ENCODE peak calls at places on chromosomes 3 and 15, in nine cellular contexts. A is uterus, Q is left ventricle myocardium inferior, U is mammary epithelial cell, D is K562, B is AG04450, J is cardiac muscle cell, K is body of pancreas, S is PC-9. C is an unnamed sample.
A peak's percentile ranks its signal among the peaks of the same experiment; 100 is the strongest.

GRCh38 chr3:46700772-46701171 is 420 bp upstream of the TMIE start:
- DNase-seq in A (peak; percentile 48), Q (peak; percentile 51), S (no peak), J (no peak), U (no peak), D (peak; percentile 47), B (no peak), K (peak; percentile 62), C (peak; percentile 45)

GRCh38 chr3:35385271-35385670 is 254.1 kb upstream of the ARPP21 start:
- DNase-seq in S (no peak), D (no peak), B (no peak), J (no peak), U (no peak), A (no peak), K (no peak), Q (no peak), C (no peak)

GRCh38 chr3:17640466-17640865 is 102.0 kb downstream of the TBC1D5 start:
- DNase-seq in A (no peak), K (no peak), D (no peak), B (no peak), U (peak; percentile 24), Q (no peak), J (no peak), S (no peak), C (no peak)

GRCh38 chr3:23915537-23916108 is 1.2 kb downstream of the NKIRAS1 start:
- DNase-seq in J (peak; percentile 16), U (no peak), D (no peak), Q (no peak), K (no peak), B (no peak), S (no peak), A (no peak), C (no peak)

GRCh38 chr3:122857019-122857418 is 62.1 kb downstream of the SLC49A4 start:
- DNase-seq in U (peak; percentile 48), D (no peak), K (no peak), A (no peak), Q (no peak), S (no peak), B (no peak), J (no peak), C (no peak)

GRCh38 chr3:17039579-17039978 is 154.8 kb downstream of the PLCL2 start:
- DNase-seq in B (peak; percentile 46), D (no peak), J (no peak), Q (no peak), A (no peak), U (peak; percentile 92), S (peak; percentile 56), K (no peak), C (no peak)

GRCh38 chr15:85725019-85725418 is 69.7 kb downstream of the KLHL25 start:
- DNase-seq in J (no peak), D (no peak), U (no peak), K (no peak), A (no peak), S (no peak), Q (no peak), B (no peak), C (no peak)

GRCh38 chr3:61729235-61729634 is 167.9 kb downstream of the PTPRG start:
- DNase-seq in J (no peak), Q (no peak), D (no peak), S (no peak), A (no peak), U (no peak), B (no peak), K (no peak), C (no peak)

GRCh38 chr3:105366302-105367062 is at the start of gene ALCAM:
- DNase-seq in B (peak; percentile 98), D (peak; percentile 14), S (peak; percentile 99), Q (peak; percentile 89), J (peak; percentile 96), K (peak; percentile 98), U (peak; percentile 99), A (peak; percentile 89), C (peak; percentile 91)
- TF ChIP-seq CTCF in B (peak; percentile 70), D (no peak), S (peak; percentile 70), Q (peak; percentile 57), J (peak; percentile 66), K (peak; percentile 97), U (peak; percentile 55), A (peak; percentile 60), C (no peak)

DNA sequence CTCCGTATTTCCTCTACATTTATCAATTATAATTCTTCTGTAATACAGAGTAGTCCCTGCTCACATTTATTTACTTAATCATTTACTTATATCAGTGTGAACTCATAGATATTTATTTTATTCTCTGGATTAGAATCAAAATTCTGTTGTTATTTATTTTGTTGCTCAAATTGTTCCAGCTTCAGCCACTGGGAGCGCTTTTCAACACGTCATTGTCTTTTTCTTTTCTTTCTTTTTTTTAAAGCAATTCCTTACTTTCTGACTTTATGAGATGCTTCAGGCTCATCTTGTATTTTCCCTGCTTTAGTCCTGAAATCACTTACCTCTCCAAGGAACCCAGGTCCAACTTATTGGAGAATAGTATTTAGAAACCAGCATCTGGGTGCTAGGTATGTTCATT is 53.4 kb downstream of the GLCE start:
- DNase-seq in J (no peak), K (no peak), D (no peak), U (no peak), S (no peak), B (no peak), A (no peak), Q (no peak), C (no peak)
- TF ChIP-seq CTCF in J (no peak), K (no peak), D (peak; percentile 48), U (no peak), S (no peak), B (no peak), A (no peak), Q (no peak), C (no peak)

DNA sequence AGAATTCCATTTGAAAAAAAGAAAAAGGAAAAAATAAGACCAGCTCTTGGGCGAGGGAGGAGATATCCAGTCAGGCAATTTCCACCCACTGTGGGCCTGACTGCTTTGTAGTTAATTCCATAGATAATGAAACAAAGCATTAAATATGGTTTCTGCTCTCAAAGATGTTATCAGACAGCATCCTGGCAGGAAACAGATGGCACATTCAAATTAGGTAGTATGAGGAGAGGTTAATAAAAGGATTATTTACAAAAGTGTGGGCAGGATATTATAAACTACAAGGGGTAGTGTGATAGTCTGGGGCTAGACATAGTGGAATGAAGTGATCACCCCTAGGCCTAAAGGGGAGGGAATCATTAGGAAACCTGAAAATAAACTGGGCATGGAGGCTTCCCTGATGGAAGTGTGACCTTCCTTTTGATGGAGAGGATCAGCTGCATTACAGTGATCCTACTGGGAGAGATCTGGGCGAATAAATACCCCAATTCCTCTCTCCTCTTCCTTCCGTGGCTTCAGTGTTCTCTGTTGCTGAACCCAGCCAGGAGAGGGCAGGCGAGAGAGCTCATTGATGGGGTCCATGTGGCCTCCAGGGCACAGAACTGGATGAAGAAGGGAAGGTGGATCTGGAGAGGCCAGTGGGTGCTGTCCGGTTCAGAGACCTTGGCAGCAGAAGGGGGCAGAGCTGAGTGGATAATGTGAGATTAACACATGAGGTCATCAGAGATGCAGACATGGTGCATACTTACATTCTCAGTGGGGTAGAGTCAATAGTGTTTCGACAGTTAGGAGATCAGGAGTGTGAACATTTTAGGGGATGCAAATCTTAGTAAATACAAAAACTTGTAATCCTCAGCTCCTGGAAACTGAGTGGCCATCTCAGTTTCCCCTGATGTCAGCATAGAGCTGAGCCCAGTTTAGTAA is 193.5 kb downstream of the CLSTN2 start:
- DNase-seq in Q (peak; percentile 22), J (peak; percentile 70), K (peak; percentile 70), A (no peak), S (peak; percentile 29), U (peak; percentile 8), D (peak; percentile 36), B (no peak), C (peak; percentile 46)
- TF ChIP-seq CTCF in Q (peak; percentile 61), J (peak; percentile 29), K (peak; percentile 57), A (no peak), S (peak; percentile 69), U (peak; percentile 27), D (peak; percentile 78), B (peak; percentile 57), C (peak; percentile 44)

DNA sequence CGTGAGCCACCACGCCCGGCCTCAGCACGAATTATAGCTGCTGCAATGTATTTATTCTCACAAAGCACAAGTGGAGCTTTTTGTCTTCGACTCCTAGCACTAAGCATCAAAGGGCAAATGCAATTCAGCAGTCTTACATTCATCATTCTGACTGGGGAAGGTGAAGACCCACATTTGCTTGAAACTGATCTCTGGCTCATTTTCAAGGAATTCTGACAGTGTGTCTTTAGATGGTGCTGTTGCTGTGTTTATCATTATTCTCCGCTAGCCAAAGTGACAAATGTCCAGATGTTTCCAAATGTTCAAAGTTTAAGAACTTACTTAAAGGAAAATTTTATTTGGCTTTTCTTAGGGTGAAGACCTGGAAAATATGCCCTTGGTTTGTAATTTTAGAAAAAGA is 55.9 kb downstream of the SGO1 start:
- DNase-seq in S (no peak), D (no peak), K (no peak), J (no peak), Q (no peak), B (no peak), A (no peak), U (no peak), C (no peak)
- TF ChIP-seq CTCF in S (no peak), D (no peak), K (no peak), J (no peak), Q (peak; percentile 36), B (no peak), A (no peak), U (no peak), C (no peak)

GRCh38 chr3:156579427-156579851 is 24.5 kb upstream of the SSR3 start:
- DNase-seq in B (no peak), D (peak; percentile 29), U (peak; percentile 43), J (no peak), S (no peak), A (no peak), K (no peak), Q (no peak), C (no peak)

GRCh38 chr3:156575661-156576450 is 20.9 kb upstream of the SSR3 start:
- DNase-seq in Q (no peak), S (no peak), B (no peak), A (no peak), D (no peak), J (no peak), U (no peak), K (no peak), C (no peak)

GRCh38 chr3:156577731-156578130 is 22.8 kb upstream of the SSR3 start:
- DNase-seq in B (no peak), U (peak; percentile 39), Q (no peak), J (no peak), D (no peak), A (no peak), S (no peak), K (no peak), C (no peak)

GRCh38 chr3:156580986-156581385 is 26.1 kb upstream of the SSR3 start:
- DNase-seq in A (no peak), K (no peak), U (no peak), J (no peak), B (no peak), Q (no peak), S (no peak), D (no peak), C (no peak)

GRCh38 chr3:156576887-156577427 is 22.0 kb upstream of the SSR3 start:
- DNase-seq in B (no peak), J (no peak), D (no peak), U (no peak), Q (no peak), S (no peak), K (no peak), A (no peak), C (no peak)
- TF ChIP-seq CTCF in B (no peak), J (no peak), D (no peak), U (no peak), Q (no peak), S (no peak), K (no peak), A (no peak), C (no peak)

C was measured in nephron progenitor cell.